ENCODE peak calls at places on chromosomes 2 and 18, in four cellular contexts. Q is AG09309, W is retinal pigment epithelial cell, A is fibroblast of pulmonary artery. O is an unnamed sample.

GRCh38 chr2:173715483-173715882 is 249.7 kb downstream of the SP3 start:
- DNase-seq in Q (no peak), W (peak; percentile 30), A (no peak), O (peak; percentile 29)

GRCh38 chr2:32450851-32451250 is 94.0 kb downstream of the BIRC6 start:
- DNase-seq in W (no peak), Q (no peak), A (no peak), O (no peak)

GRCh38 chr2:25098056-25098455 is 56.2 kb downstream of the EFR3B start:
- DNase-seq in A (no peak), W (no peak), Q (no peak), O (no peak)

GRCh38 chr2:118833716-118834439 is 13.6 kb downstream of the EN1 start:
- DNase-seq in W (no peak), Q (no peak), A (no peak), O (no peak)

GRCh38 chr18:58496231-58496630 is 132.7 kb downstream of the ALPK2 start:
- DNase-seq in A (no peak), Q (peak; percentile 89), W (no peak), O (no peak)

GRCh38 chr18:55266981-55267380 is 307.7 kb upstream of the CCDC68 start:
- DNase-seq in A (no peak), Q (no peak), W (no peak), O (no peak)

GRCh38 chr2:174328309-174329156 is 6.2 kb upstream of the SP9 start:
- DNase-seq in W (no peak), Q (no peak), A (no peak), O (no peak)

GRCh38 chr18:27599202-27599829 is 414.2 kb upstream of the CHST9 start:
- DNase-seq in A (peak; percentile 65), W (no peak), Q (no peak), O (peak; percentile 28)

GRCh38 chr2:51505533-51505932 is 473.6 kb upstream of the NRXN1 start:
- DNase-seq in Q (no peak), W (no peak), A (no peak), O (no peak)

GRCh38 chr2:170887496-170888265 is 41.4 kb upstream of the GORASP2 start:
- DNase-seq in Q (no peak), A (no peak), W (no peak), O (no peak)

GRCh38 chr2:10911291-10912075 is at the start of gene KCNF1:
- DNase-seq in W (peak; percentile 40), Q (no peak), A (peak; percentile 72), O (peak; percentile 35)

GRCh38 chr2:128504242-128505149 is 185.8 kb upstream of the HS6ST1 start:
- DNase-seq in W (no peak), A (no peak), Q (no peak), O (no peak)

GRCh38 chr2:102520009-102520408 is 47.0 kb downstream of the SLC9A4 start:
- DNase-seq in Q (no peak), W (no peak), A (peak; percentile 40), O (no peak)

GRCh38 chr2:120682654-120683053 is 53.0 kb upstream of the GLI2 start:
- DNase-seq in Q (no peak), A (no peak), W (no peak), O (no peak)

GRCh38 chr2:46679761-46680160 is 200.4 kb downstream of the TMEM247 start:
- DNase-seq in Q (no peak), A (peak; percentile 54), W (no peak), O (no peak)

GRCh38 chr2:200405599-200406298 is 99.3 kb downstream of the SPATS2L start:
- DNase-seq in Q (peak; percentile 61), A (peak; percentile 87), W (peak; percentile 85), O (peak; percentile 64)

GRCh38 chr2:25279091-25279651 is 62.6 kb downstream of the DNMT3A start:
- DNase-seq in W (peak; percentile 39), Q (no peak), A (peak; percentile 33), O (no peak)

GRCh38 chr2:16383411-16383810 is 282.2 kb downstream of the CYRIA start:
- DNase-seq in Q (no peak), W (no peak), A (no peak), O (no peak)

GRCh38 chr2:130372833-130373807 is 17.3 kb downstream of the PTPN18 start:
- DNase-seq in W (no peak), A (no peak), Q (no peak), O (no peak)

GRCh38 chr2:160614391-160614790 is 120.8 kb upstream of the RBMS1 start:
- DNase-seq in Q (no peak), A (no peak), W (no peak), O (no peak)

GRCh38 chr18:73842795-73843394 is 304.7 kb downstream of the FBXO15 start:
- DNase-seq in W (no peak), A (peak; percentile 69), Q (no peak), O (peak; percentile 22)

GRCh38 chr2:157181234-157181633 is 76.3 kb upstream of the GALNT5 start:
- DNase-seq in W (no peak), A (peak; percentile 73), Q (no peak), O (no peak)

GRCh38 chr2:19743641-19744040 is 158.1 kb downstream of the TTC32 start:
- DNase-seq in W (no peak), Q (no peak), A (no peak), O (no peak)

GRCh38 chr18:32735781-32736180 is 37.0 kb downstream of the KLHL14 start:
- DNase-seq in A (peak; percentile 5), W (peak; percentile 67), Q (no peak), O (peak; percentile 82)

GRCh38 chr2:202689459-202689858 is 54.7 kb downstream of the FAM117B start:
- DNase-seq in W (no peak), Q (no peak), A (no peak), O (no peak)

GRCh38 chr2:179596018-179596417 is 265.4 kb downstream of the ZNF385B start:
- DNase-seq in A (peak; percentile 55), W (peak; percentile 24), Q (peak; percentile 63), O (peak; percentile 9)

GRCh38 chr2:216775043-216775453 is 79.7 kb upstream of the IGFBP5 start:
- DNase-seq in Q (peak; percentile 86), A (peak; percentile 67), W (peak; percentile 86), O (peak; percentile 83)

GRCh38 chr2:126571403-126571802 is 84.6 kb upstream of the GYPC start:
- DNase-seq in A (peak; percentile 1), Q (no peak), W (no peak), O (no peak)

GRCh38 chr2:37670378-37671012 is 947 bp downstream of the CDC42EP3 start:
- DNase-seq in W (no peak), Q (no peak), A (peak; percentile 40), O (no peak)

GRCh38 chr2:42141687-42142475 is 27.3 kb upstream of the EML4 start:
- DNase-seq in Q (peak; percentile 88), W (no peak), A (peak; percentile 95), O (peak; percentile 96)

GRCh38 chr2:178676046-178676445 is 131.2 kb downstream of the TTN start:
- DNase-seq in A (no peak), Q (no peak), W (no peak), O (no peak)

GRCh38 chr2:226048625-226049024 is 649.1 kb downstream of the NYAP2 start:
- DNase-seq in W (peak; percentile 57), A (peak; percentile 83), Q (peak; percentile 20), O (peak; percentile 92)

GRCh38 chr18:10559566-10560456 is 34.0 kb downstream of the NAPG start:
- DNase-seq in A (no peak), Q (no peak), W (no peak), O (no peak)
- H3K4me3 ChIP-seq in A (peak overlapping the region; percentile 17), Q (peak overlapping the region; percentile 17), W (peak overlapping the region; percentile 34), O (peak overlapping the region; percentile 7)

GRCh38 chr2:196613302-196613701 is 26.2 kb upstream of the CCDC150 start:
- DNase-seq in W (no peak), Q (no peak), A (no peak), O (no peak)
- TF ChIP-seq CTCF in W (peak; percentile 18), Q (no peak), A (peak; percentile 14), O (no peak)

GRCh38 chr2:223054193-223054781 is 2.3 kb downstream of the KCNE4 start:
- DNase-seq in Q (no peak), W (peak; percentile 66), A (peak; percentile 70), O (peak; percentile 84)

GRCh38 chr2:223055836-223056235 is 3.8 kb downstream of the KCNE4 start:
- DNase-seq in W (no peak), Q (no peak), A (no peak), O (no peak)

GRCh38 chr2:223053431-223054192 is 1.6 kb downstream of the KCNE4 start:
- DNase-seq in A (no peak), W (no peak), Q (no peak), O (no peak)

GRCh38 chr2:223056656-223057418 is 4.8 kb downstream of the KCNE4 start:
- DNase-seq in Q (no peak), A (no peak), W (no peak), O (peak; percentile 80)

GRCh38 chr2:223055140-223055539 is 3.1 kb downstream of the KCNE4 start:
- DNase-seq in Q (no peak), A (peak; percentile 92), W (peak; percentile 87), O (no peak)
- H3K4me3 ChIP-seq in Q (no peak overlapping the region), A (no peak overlapping the region), W (no peak overlapping the region), O (no peak overlapping the region)

GRCh38 chr2:138827426-138828054 is 47.4 kb upstream of the NXPH2 start:
- DNase-seq in A (peak; percentile 81), Q (peak; percentile 35), W (peak; percentile 39), O (peak; percentile 56)

GRCh38 chr2:138830547-138830946 is 50.4 kb upstream of the NXPH2 start:
- DNase-seq in W (no peak), Q (no peak), A (no peak), O (no peak)

GRCh38 chr2:138831154-138831553 is 51.0 kb upstream of the NXPH2 start:
- DNase-seq in W (no peak), Q (no peak), A (no peak), O (no peak)

GRCh38 chr2:138831691-138832090 is 51.5 kb upstream of the NXPH2 start:
- DNase-seq in A (no peak), W (no peak), Q (no peak), O (no peak)

DNA sequence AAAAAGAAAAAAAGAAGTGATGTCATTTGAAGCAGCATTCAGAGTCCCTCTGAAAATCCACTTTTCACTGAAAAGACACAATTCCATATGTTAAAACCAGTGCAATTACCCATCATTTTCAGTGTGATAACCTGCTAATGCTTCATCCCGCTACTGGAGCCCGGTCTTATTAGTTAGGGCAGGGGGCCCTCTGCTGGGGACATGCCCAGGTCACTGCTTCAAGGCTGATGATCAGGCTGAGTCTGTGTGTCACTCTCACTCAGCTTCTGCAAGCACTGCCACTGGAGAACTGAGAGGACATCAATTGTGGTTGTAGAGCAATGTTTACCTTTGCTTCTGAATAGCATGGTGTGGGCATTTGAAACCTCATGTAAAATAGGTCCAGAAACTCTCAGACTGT is 49.1 kb upstream of the NXPH2 start:
- DNase-seq in A (peak; percentile 24), W (no peak), Q (no peak), O (no peak)
- TF ChIP-seq CTCF in A (peak; percentile 22), W (peak; percentile 64), Q (no peak), O (peak; percentile 57)

GRCh38 chr18:21741511-21742322 is 1.1 kb downstream of the MIB1 start:
- DNase-seq in A (peak; percentile 17), W (no peak), Q (no peak), O (no peak)

GRCh38 chr18:21739604-21740473 is 753 bp upstream of the MIB1 start:
- DNase-seq in W (no peak), A (peak; percentile 28), Q (no peak), O (no peak)

GRCh38 chr18:21740724-21741510 is at the start of gene MIB1:
- DNase-seq in A (no peak), Q (no peak), W (no peak), O (peak; percentile 94)

GRCh38 chr18:21742323-21742687 is 1.7 kb downstream of the MIB1 start:
- DNase-seq in A (peak; percentile 11), W (no peak), Q (no peak), O (no peak)

GRCh38 chr18:21740474-21740723 is 193 bp upstream of the MIB1 start:
- DNase-seq in W (peak; percentile 83), A (peak; percentile 97), Q (peak; percentile 78), O (no peak)
- H3K4me3 ChIP-seq in W (peak overlapping the region; percentile 90), A (peak overlapping the region; percentile 88), Q (peak overlapping the region; percentile 81), O (peak overlapping the region; percentile 91)